ENCODE peak calls at places on chromosomes 11 and 22, in six cellular contexts. A is colonic mucosa; D is cardiac muscle cell; W is stimulated activated CD4-positive, alpha-beta T cell treated with anti-CD3 and anti-CD28 coated beads, Interleukin-1b, Interleukin-23, amount 100 ng/mL, for 1 hour; L is iris pigment epithelial cell; U is Caco-2. T is an unnamed sample.

GRCh38 chr11:128235446-128235845 is 351.9 kb downstream of the ETS1 start:
- DNase-seq in A (no peak), D (peak; percentile 23), W (no peak), L (peak; percentile 40), U (no peak), T (no peak)

GRCh38 chr11:124315052-124315451 is 1.3 kb upstream of the OR8D1 start:
- DNase-seq in A (no peak), D (no peak), W (no peak), L (peak; percentile 87), U (no peak), T (no peak)

GRCh38 chr22:30821381-30821780 is 126.7 kb downstream of the OSBP2 start:
- DNase-seq in A (no peak), D (no peak), W (no peak), L (no peak), U (no peak), T (no peak)

GRCh38 chr11:297666-298405 is 1.5 kb downstream of the IFITM5 start:
- DNase-seq in A (no peak), D (no peak), W (no peak), L (no peak), U (peak; percentile 34), T (no peak)

GRCh38 chr11:19705936-19706335 is 6.7 kb upstream of the NAV2 start:
- DNase-seq in A (no peak), D (no peak), W (no peak), L (no peak), U (no peak), T (no peak)

GRCh38 chr11:118004543-118005223 is 18.5 kb downstream of the IL10RA start:
- DNase-seq in A (no peak), D (no peak), W (no peak), L (no peak), U (no peak), T (no peak)

GRCh38 chr22:46931881-46932280 is 169.4 kb downstream of the TBC1D22A start:
- DNase-seq in A (peak; percentile 11), D (no peak), W (no peak), L (peak; percentile 59), U (no peak), T (no peak)

GRCh38 chr11:45844822-45845573 is 2.3 kb upstream of the CRY2 start:
- DNase-seq in A (no peak), D (no peak), W (no peak), L (no peak), U (no peak), T (no peak)

GRCh38 chr11:107009190-107009589 is 9.1 kb downstream of the GUCY1A2 start:
- DNase-seq in A (no peak), D (no peak), W (no peak), L (no peak), U (no peak), T (no peak)

GRCh38 chr11:10307411-10308207 is 2.7 kb downstream of the ADM start:
- DNase-seq in A (peak; percentile 85), D (peak; percentile 87), W (peak; percentile 80), L (peak; percentile 93), U (peak; percentile 83), T (no peak)

GRCh38 chr22:30667092-30667485 is 586 bp downstream of the DUSP18 start:
- DNase-seq in A (peak; percentile 80), D (peak; percentile 12), W (no peak), L (peak; percentile 6), U (peak; percentile 57), T (no peak)

GRCh38 chr22:44583854-44584253 is 85.8 kb upstream of the RTL6 start:
- DNase-seq in A (no peak), D (no peak), W (no peak), L (no peak), U (peak; percentile 17), T (no peak)

GRCh38 chr22:21866821-21867527 is 471 bp downstream of the MAPK1 start:
- DNase-seq in A (peak; percentile 38), D (peak; percentile 42), W (no peak), L (peak; percentile 35), U (no peak), T (no peak)

GRCh38 chr11:108635106-108635505 is 29.8 kb upstream of the DDX10 start:
- DNase-seq in A (no peak), D (no peak), W (no peak), L (peak; percentile 6), U (no peak), T (no peak)

GRCh38 chr22:43821606-43822425 is 9.7 kb upstream of the EFCAB6 start:
- DNase-seq in A (no peak), D (no peak), W (no peak), L (no peak), U (no peak), T (no peak)

GRCh38 chr11:17532814-17533213 is 11.4 kb downstream of the USH1C start:
- DNase-seq in A (no peak), D (no peak), W (no peak), L (no peak), U (no peak), T (no peak)

GRCh38 chr11:73317803-73318202 is 9.7 kb downstream of the ARHGEF17 start:
- DNase-seq in A (no peak), D (no peak), W (no peak), L (no peak), U (no peak), T (no peak)

GRCh38 chr22:23385301-23386244 is 194.5 kb downstream of the IGLL1 start:
- DNase-seq in A (peak; percentile 85), D (peak; percentile 83), W (peak; percentile 78), L (peak; percentile 75), U (peak; percentile 79), T (peak; percentile 60)

GRCh38 chr11:131284041-131284440 is 86.4 kb upstream of the NTM start:
- DNase-seq in A (no peak), D (no peak), W (no peak), L (no peak), U (no peak), T (no peak)

GRCh38 chr11:104705475-104706195 is 192.6 kb downstream of the CASP12 start:
- DNase-seq in A (peak; percentile 28), D (no peak), W (peak; percentile 24), L (peak; percentile 70), U (no peak), T (no peak)

GRCh38 chr22:36305813-36306212 is 52.9 kb downstream of the APOL1 start:
- DNase-seq in A (no peak), D (no peak), W (no peak), L (no peak), U (no peak), T (no peak)

GRCh38 chr11:73145986-73146575 is 4.0 kb upstream of the FCHSD2 start:
- DNase-seq in A (no peak), D (no peak), W (no peak), L (no peak), U (no peak), T (no peak)

GRCh38 chr11:59776210-59777066 is 21.3 kb downstream of the STX3 start:
- DNase-seq in A (peak; percentile 65), D (no peak), W (no peak), L (peak; percentile 89), U (peak; percentile 68), T (no peak)

GRCh38 chr11:90168571-90168970 is 34.1 kb downstream of the NAALAD2 start:
- DNase-seq in A (no peak), D (no peak), W (no peak), L (no peak), U (no peak), T (no peak)

T was measured in cerebellar nuclear complex.